ENCODE peak calls at places on chromosomes 7 and 10, in six cellular contexts. One of them, this sample, is unnamed.

GRCh38 chr10:44325157-44325556 is 59.7 kb downstream of the CXCL12 start:
- DNase-seq in fibroblast of lung: no peak
- DNase-seq in IMR-90: no peak
- DNase-seq in RWPE2: no peak
- DNase-seq in heart right ventricle: no peak
- DNase-seq in GM23338: no peak
- DNase-seq in this sample: no peak

GRCh38 chr7:79787623-79788022 is 334.2 kb upstream of the MAGI2 start:
- DNase-seq in fibroblast of lung: no peak
- DNase-seq in IMR-90: no peak
- DNase-seq in RWPE2: no peak
- DNase-seq in heart right ventricle: no peak
- DNase-seq in GM23338: no peak
- DNase-seq in this sample: peak

GRCh38 chr7:12716722-12717121 is 29.3 kb downstream of the ARL4A start:
- DNase-seq in fibroblast of lung: no peak
- DNase-seq in IMR-90: no peak
- DNase-seq in RWPE2: no peak
- DNase-seq in heart right ventricle: no peak
- DNase-seq in GM23338: no peak
- DNase-seq in this sample: no peak

GRCh38 chr10:69413221-69413865 is 3.4 kb downstream of the TACR2 start:
- DNase-seq in fibroblast of lung: peak
- DNase-seq in IMR-90: peak
- DNase-seq in RWPE2: no peak
- DNase-seq in heart right ventricle: peak
- DNase-seq in GM23338: peak
- DNase-seq in this sample: peak

GRCh38 chr10:2137549-2138174 is 400.3 kb upstream of the ADARB2 start:
- DNase-seq in fibroblast of lung: no peak
- DNase-seq in IMR-90: no peak
- DNase-seq in RWPE2: no peak
- DNase-seq in heart right ventricle: no peak
- DNase-seq in GM23338: peak
- DNase-seq in this sample: peak

GRCh38 chr7:139618482-139619366 is 95.2 kb downstream of the CLEC2L start:
- DNase-seq in fibroblast of lung: peak
- DNase-seq in IMR-90: peak
- DNase-seq in RWPE2: no peak
- DNase-seq in heart right ventricle: peak
- DNase-seq in GM23338: peak
- DNase-seq in this sample: peak

GRCh38 chr7:36487756-36488336 is 98.2 kb downstream of the ANLN start:
- DNase-seq in fibroblast of lung: peak
- DNase-seq in IMR-90: peak
- DNase-seq in RWPE2: no peak
- DNase-seq in heart right ventricle: no peak
- DNase-seq in GM23338: peak
- DNase-seq in this sample: peak

GRCh38 chr7:81604075-81604807 is 165.6 kb downstream of the HGF start:
- DNase-seq in fibroblast of lung: peak
- DNase-seq in IMR-90: peak
- DNase-seq in RWPE2: no peak
- DNase-seq in heart right ventricle: peak
- DNase-seq in GM23338: no peak
- DNase-seq in this sample: peak

GRCh38 chr7:11830004-11830403 is 2.0 kb downstream of the THSD7A start:
- DNase-seq in fibroblast of lung: no peak
- DNase-seq in IMR-90: no peak
- DNase-seq in RWPE2: no peak
- DNase-seq in heart right ventricle: no peak
- DNase-seq in GM23338: no peak
- DNase-seq in this sample: no peak

GRCh38 chr7:129778770-129779601 is 167.5 kb downstream of the NRF1 start:
- DNase-seq in fibroblast of lung: no peak
- DNase-seq in IMR-90: no peak
- DNase-seq in RWPE2: no peak
- DNase-seq in heart right ventricle: no peak
- DNase-seq in GM23338: no peak
- DNase-seq in this sample: no peak

GRCh38 chr7:34825221-34825620 is 167.2 kb downstream of the NPSR1 start:
- DNase-seq in fibroblast of lung: no peak
- DNase-seq in IMR-90: no peak
- DNase-seq in RWPE2: no peak
- DNase-seq in heart right ventricle: no peak
- DNase-seq in GM23338: no peak
- DNase-seq in this sample: no peak

GRCh38 chr10:118521415-118522117 is 73.9 kb downstream of the PRLHR start:
- DNase-seq in fibroblast of lung: no peak
- DNase-seq in IMR-90: no peak
- DNase-seq in RWPE2: no peak
- DNase-seq in heart right ventricle: no peak
- DNase-seq in GM23338: no peak
- DNase-seq in this sample: no peak

GRCh38 chr10:356452-356851 is 221.2 kb downstream of the ZMYND11 start:
- DNase-seq in fibroblast of lung: no peak
- DNase-seq in IMR-90: no peak
- DNase-seq in RWPE2: no peak
- DNase-seq in heart right ventricle: no peak
- DNase-seq in GM23338: no peak
- DNase-seq in this sample: no peak

GRCh38 chr7:132249591-132249971 is 326.7 kb downstream of the PLXNA4 start:
- DNase-seq in fibroblast of lung: no peak
- DNase-seq in IMR-90: no peak
- DNase-seq in RWPE2: no peak
- DNase-seq in heart right ventricle: no peak
- DNase-seq in GM23338: peak
- DNase-seq in this sample: no peak

GRCh38 chr7:78346824-78347223 is 548.3 kb downstream of the PHTF2 start:
- DNase-seq in fibroblast of lung: no peak
- DNase-seq in IMR-90: no peak
- DNase-seq in RWPE2: no peak
- DNase-seq in heart right ventricle: no peak
- DNase-seq in GM23338: no peak
- DNase-seq in this sample: no peak

GRCh38 chr10:19488592-19489280 is 327.5 kb upstream of the PLXDC2 start:
- DNase-seq in fibroblast of lung: peak
- DNase-seq in IMR-90: no peak
- DNase-seq in RWPE2: peak
- DNase-seq in heart right ventricle: peak
- DNase-seq in GM23338: peak
- DNase-seq in this sample: peak
- TF ChIP-seq CTCF in fibroblast of lung: no peak
- TF ChIP-seq CTCF in IMR-90: no peak
- TF ChIP-seq CTCF in RWPE2: no peak
- TF ChIP-seq CTCF in heart right ventricle: no peak
- TF ChIP-seq CTCF in GM23338: peak
- TF ChIP-seq CTCF in this sample: no peak

DNA sequence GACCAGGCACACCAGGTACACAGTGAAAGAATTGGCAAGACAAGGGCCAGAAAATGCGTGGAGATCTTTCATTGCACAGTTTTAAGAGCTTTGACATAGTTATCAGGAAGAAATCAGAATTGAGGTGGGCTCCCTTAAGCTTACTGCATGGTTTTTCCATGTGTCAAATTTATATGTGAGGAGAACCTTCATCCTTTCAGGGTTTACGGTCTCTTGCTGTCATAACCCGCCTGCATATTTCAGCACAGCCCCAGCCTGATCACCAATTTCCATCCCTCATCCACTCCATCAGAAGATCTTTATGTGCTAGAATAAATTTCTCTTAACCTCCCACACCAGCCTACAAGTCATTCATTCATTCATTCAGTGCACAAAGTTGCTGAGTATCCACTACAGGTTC is 373.1 kb downstream of the KCNMA1 start:
- DNase-seq in fibroblast of lung: no peak
- DNase-seq in IMR-90: no peak
- DNase-seq in RWPE2: no peak
- DNase-seq in heart right ventricle: no peak
- DNase-seq in GM23338: no peak
- DNase-seq in this sample: no peak
- H3K4me3 ChIP-seq in fibroblast of lung: no peak
- H3K4me3 ChIP-seq in IMR-90: no peak
- H3K4me3 ChIP-seq in RWPE2: no peak
- H3K4me3 ChIP-seq in heart right ventricle: no peak
- H3K4me3 ChIP-seq in GM23338: no peak
- H3K4me3 ChIP-seq in this sample: no peak

DNA sequence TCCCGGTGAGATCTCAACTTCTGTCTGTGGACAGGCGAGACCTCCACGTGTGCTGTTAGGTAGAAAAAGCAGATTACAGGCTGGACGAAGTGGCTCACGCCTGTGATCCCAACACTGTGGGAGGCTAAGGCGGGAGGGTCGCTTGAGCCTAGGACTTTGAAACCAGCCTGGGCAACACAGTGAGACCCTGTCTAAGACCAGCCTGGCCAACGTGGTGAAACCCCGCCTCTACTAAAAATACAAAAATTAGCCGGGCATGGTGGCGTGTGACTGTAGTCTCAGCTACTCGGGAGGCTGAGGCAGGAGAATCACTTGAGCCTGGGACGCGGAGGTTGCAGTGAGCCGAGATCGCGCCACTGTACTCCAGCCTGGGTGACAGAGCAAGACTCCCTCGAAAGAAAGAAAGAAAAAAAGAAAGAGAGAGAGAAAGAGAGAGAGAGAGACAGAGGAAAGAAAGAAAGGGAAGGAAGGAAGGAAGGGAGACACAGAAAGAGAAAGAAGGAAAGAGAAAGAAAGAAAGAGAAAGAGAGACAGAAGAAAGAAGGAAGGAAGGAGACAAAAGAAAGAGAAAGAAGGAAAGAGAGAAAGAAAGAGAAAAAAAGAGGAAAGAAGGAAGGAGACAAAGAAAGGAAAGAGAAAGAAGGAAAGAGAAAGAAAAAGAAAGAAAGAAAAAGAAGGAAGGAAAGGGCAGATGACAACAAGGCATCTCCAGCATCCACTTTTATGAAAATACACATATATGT is 29.6 kb upstream of the SUN1 start:
- DNase-seq in fibroblast of lung: no peak
- DNase-seq in IMR-90: no peak
- DNase-seq in RWPE2: no peak
- DNase-seq in heart right ventricle: no peak
- DNase-seq in GM23338: no peak
- DNase-seq in this sample: no peak
- TF ChIP-seq CTCF in fibroblast of lung: no peak
- TF ChIP-seq CTCF in IMR-90: no peak
- TF ChIP-seq CTCF in RWPE2: no peak
- TF ChIP-seq CTCF in heart right ventricle: no peak
- TF ChIP-seq CTCF in GM23338: no peak
- TF ChIP-seq CTCF in this sample: no peak

GRCh38 chr10:99328579-99329237 is 448 bp upstream of the CNNM1 start:
- DNase-seq in fibroblast of lung: peak
- DNase-seq in IMR-90: peak
- DNase-seq in RWPE2: no peak
- DNase-seq in heart right ventricle: no peak
- DNase-seq in GM23338: peak
- DNase-seq in this sample: no peak
- H3K4me3 ChIP-seq in fibroblast of lung: peak
- H3K4me3 ChIP-seq in IMR-90: peak
- H3K4me3 ChIP-seq in RWPE2: peak
- H3K4me3 ChIP-seq in heart right ventricle: peak
- H3K4me3 ChIP-seq in GM23338: peak
- H3K4me3 ChIP-seq in this sample: peak

DNA sequence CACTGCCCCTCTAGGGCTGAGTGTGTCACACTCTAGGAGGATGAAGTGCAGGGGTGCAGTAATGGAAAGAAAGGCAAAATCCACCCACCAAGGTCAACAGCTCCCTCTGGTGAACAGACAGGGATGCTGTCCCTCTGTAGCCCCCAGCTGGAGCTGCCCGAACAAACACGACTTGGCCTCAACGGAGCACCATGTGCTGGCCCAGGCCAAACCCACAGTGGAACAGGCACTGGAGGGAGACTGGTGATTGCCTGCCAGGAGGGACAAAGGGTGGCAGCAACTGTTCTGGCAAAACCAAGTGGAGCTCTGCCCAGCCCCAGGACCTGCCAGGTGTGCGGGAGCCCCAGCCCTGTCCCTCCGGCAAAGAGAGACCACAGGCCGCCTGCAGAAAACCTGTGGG is 20.7 kb downstream of the PDIA4 start:
- DNase-seq in fibroblast of lung: no peak
- DNase-seq in IMR-90: no peak
- DNase-seq in RWPE2: no peak
- DNase-seq in heart right ventricle: no peak
- DNase-seq in GM23338: no peak
- DNase-seq in this sample: no peak
- TF ChIP-seq CTCF in fibroblast of lung: no peak
- TF ChIP-seq CTCF in IMR-90: no peak
- TF ChIP-seq CTCF in RWPE2: peak
- TF ChIP-seq CTCF in heart right ventricle: no peak
- TF ChIP-seq CTCF in GM23338: peak
- TF ChIP-seq CTCF in this sample: no peak

GRCh38 chr10:51073035-51073434 is 1.3 kb upstream of the PRKG1 start:
- DNase-seq in fibroblast of lung: no peak
- DNase-seq in IMR-90: no peak
- DNase-seq in RWPE2: no peak
- DNase-seq in heart right ventricle: no peak
- DNase-seq in GM23338: no peak
- DNase-seq in this sample: no peak
- H3K4me3 ChIP-seq in fibroblast of lung: peak
- H3K4me3 ChIP-seq in IMR-90: no peak
- H3K4me3 ChIP-seq in RWPE2: no peak
- H3K4me3 ChIP-seq in heart right ventricle: peak
- H3K4me3 ChIP-seq in GM23338: peak
- H3K4me3 ChIP-seq in this sample: no peak

GRCh38 chr7:75756340-75757297 is 15.4 kb downstream of the CCL26 start:
- DNase-seq in fibroblast of lung: peak
- DNase-seq in IMR-90: peak
- DNase-seq in RWPE2: no peak
- DNase-seq in heart right ventricle: peak
- DNase-seq in GM23338: peak
- DNase-seq in this sample: peak
- TF ChIP-seq CTCF in fibroblast of lung: peak
- TF ChIP-seq CTCF in IMR-90: peak
- TF ChIP-seq CTCF in RWPE2: peak
- TF ChIP-seq CTCF in heart right ventricle: peak
- TF ChIP-seq CTCF in GM23338: peak
- TF ChIP-seq CTCF in this sample: peak

DNA sequence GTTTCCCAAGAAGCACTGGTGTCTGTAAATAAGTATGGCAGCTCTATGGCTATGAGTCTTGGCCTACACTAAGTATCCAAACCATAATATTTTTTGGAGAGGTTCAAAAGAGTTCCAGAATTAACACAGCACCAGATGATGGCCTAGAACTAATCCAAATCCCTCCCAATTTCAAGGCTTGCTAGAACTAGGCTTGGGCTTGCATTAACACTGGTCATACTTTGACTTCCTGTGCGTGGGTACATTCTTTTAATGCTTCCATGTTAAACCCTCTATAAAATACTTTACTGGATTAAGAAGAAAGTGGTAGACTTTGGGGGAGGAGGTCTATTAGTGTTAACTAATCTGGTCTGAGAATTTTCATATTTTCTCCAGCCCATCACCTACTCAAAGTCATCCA is 3.1 kb downstream of the AASS start:
- DNase-seq in fibroblast of lung: no peak
- DNase-seq in IMR-90: no peak
- DNase-seq in RWPE2: no peak
- DNase-seq in heart right ventricle: no peak
- DNase-seq in GM23338: no peak
- DNase-seq in this sample: no peak
- H3K4me3 ChIP-seq in fibroblast of lung: no peak
- H3K4me3 ChIP-seq in IMR-90: no peak
- H3K4me3 ChIP-seq in RWPE2: no peak
- H3K4me3 ChIP-seq in heart right ventricle: no peak
- H3K4me3 ChIP-seq in GM23338: peak
- H3K4me3 ChIP-seq in this sample: no peak